ENCODE peak calls at places on chromosomes 7 and 10, in seven cellular contexts. F is uterus; C is activated naive CD8-positive, alpha-beta T cell treated with anti-CD3 and anti-CD28 coated beads, Interleukin-2, amount 50 U/mL, for 24 hours; J is Caki2; P is stimulated activated CD8-positive, alpha-beta memory T cell treated with anti-CD3 and anti-CD28 coated beads, Interleukin-12 subunit alpha, Interleukin-12 subunit beta, amount 100 ng/mL, for 1 hour; I is NCI-H774; V is OCI-LY7. Y is an unnamed sample.

GRCh38 chr10:91352760-91353159 is 57.4 kb upstream of the HECTD2 start:
- DNase-seq in F (no peak), C (no peak), J (no peak), P (no peak), I (no peak), V (no peak), Y (no peak)

GRCh38 chr10:1156921-1157614 is 100.9 kb downstream of the WDR37 start:
- DNase-seq in F (no peak), C (no peak), J (no peak), P (no peak), I (no peak), V (no peak), Y (no peak)

GRCh38 chr10:92241158-92241500 is 49.7 kb downstream of the CPEB3 start:
- DNase-seq in F (no peak), C (no peak), J (no peak), P (no peak), I (no peak), V (no peak), Y (peak)

GRCh38 chr10:78849115-78849514 is 219.7 kb upstream of the ZMIZ1 start:
- DNase-seq in F (no peak), C (no peak), J (no peak), P (no peak), I (no peak), V (no peak), Y (no peak)

GRCh38 chr7:90766814-90767564 is 170.9 kb downstream of the CDK14 start:
- DNase-seq in F (peak), C (no peak), J (peak), P (no peak), I (no peak), V (no peak), Y (peak)

GRCh38 chr7:70545214-70545613 is 586.7 kb upstream of the GALNT17 start:
- DNase-seq in F (no peak), C (no peak), J (no peak), P (no peak), I (no peak), V (peak), Y (no peak)

GRCh38 chr7:91812388-91812787 is 68.1 kb downstream of the MTERF1 start:
- DNase-seq in F (no peak), C (no peak), J (no peak), P (no peak), I (no peak), V (no peak), Y (no peak)

GRCh38 chr10:34719336-34719735 is 95.8 kb downstream of the PARD3 start:
- DNase-seq in F (no peak), C (no peak), J (no peak), P (no peak), I (no peak), V (no peak), Y (no peak)

GRCh38 chr7:52114056-52114455 is 797.4 kb upstream of the COBL start:
- DNase-seq in F (no peak), C (no peak), J (no peak), P (no peak), I (no peak), V (no peak), Y (no peak)

GRCh38 chr7:83305027-83305426 is 142.3 kb upstream of the PCLO start:
- DNase-seq in F (no peak), C (no peak), J (no peak), P (no peak), I (no peak), V (no peak), Y (no peak)